ENCODE peak calls at places on chromosomes 1 and 21, in five cellular contexts. W is CD8-positive, alpha-beta T cell; X is lung; J is cardiac fibroblast; Y is GM06990. G is an unnamed sample.
A peak's percentile ranks its signal among the peaks of the same experiment; 100 is the strongest.

GRCh38 chr1:218570456-218570855 is 225.3 kb downstream of the TGFB2 start:
- DNase-seq in W (no peak), X (no peak), J (no peak), Y (no peak), G (no peak)

GRCh38 chr1:160375788-160376524 is 9.1 kb downstream of the NHLH1 start:
- DNase-seq in W (no peak), X (no peak), J (no peak), Y (peak; percentile 57), G (peak; percentile 37)

GRCh38 chr1:42929434-42930177 is 29.1 kb downstream of the SLC2A1 start:
- DNase-seq in W (no peak), X (no peak), J (no peak), Y (no peak), G (no peak)

GRCh38 chr1:240000634-240001033 is 91.0 kb upstream of the FMN2 start:
- DNase-seq in W (no peak), X (no peak), J (peak; percentile 3), Y (no peak), G (peak; percentile 64)

GRCh38 chr1:39954261-39954869 is 580 bp upstream of the MFSD2A start:
- DNase-seq in W (no peak), X (no peak), J (no peak), Y (no peak), G (no peak)

GRCh38 chr1:100699744-100700143 is 19.8 kb upstream of the VCAM1 start:
- DNase-seq in W (no peak), X (no peak), J (no peak), Y (no peak), G (peak; percentile 68)

GRCh38 chr1:85450832-85451231 is 14.1 kb downstream of the DDAH1 start:
- DNase-seq in W (no peak), X (peak; percentile 51), J (no peak), Y (no peak), G (no peak)

GRCh38 chr1:6123083-6123482 is 57.0 kb downstream of the CHD5 start:
- DNase-seq in W (no peak), X (no peak), J (no peak), Y (no peak), G (no peak)

GRCh38 chr21:37009740-37010341 is 3.3 kb downstream of the RIPPLY3 start:
- DNase-seq in W (peak; percentile 71), X (peak; percentile 89), J (peak; percentile 90), Y (peak; percentile 72), G (peak; percentile 90)

GRCh38 chr1:201450721-201451291 is 18.2 kb downstream of the PHLDA3 start:
- DNase-seq in W (no peak), X (no peak), J (peak; percentile 94), Y (peak; percentile 28), G (peak; percentile 84)

GRCh38 chr1:162191396-162192322 is 122.2 kb downstream of the NOS1AP start:
- DNase-seq in W (no peak), X (no peak), J (peak; percentile 11), Y (no peak), G (no peak)

GRCh38 chr1:169018751-169019150 is 87.7 kb upstream of the ATP1B1 start:
- DNase-seq in W (no peak), X (no peak), J (no peak), Y (no peak), G (no peak)

GRCh38 chr21:45984584-45985095 is 3.1 kb downstream of the COL6A1 start:
- DNase-seq in W (no peak), X (no peak), J (no peak), Y (no peak), G (no peak)
- H3K4me3 ChIP-seq in W (no peak overlapping the region), X (no peak overlapping the region), J (peak overlapping the region; percentile 97), Y (no peak overlapping the region), G (peak overlapping the region; percentile 99)

GRCh38 chr1:215672482-215672881 is 105.4 kb downstream of the KCTD3 start:
- DNase-seq in W (no peak), X (no peak), J (no peak), Y (no peak), G (no peak)
- TF ChIP-seq CTCF in W (no peak), X (no peak), J (no peak), Y (no peak), G (no peak)

GRCh38 chr1:223843934-223844333 is 1.8 kb downstream of the TP53BP2 start:
- DNase-seq in W (no peak), X (no peak), J (no peak), Y (no peak), G (no peak)

GRCh38 chr1:223845810-223846667 is at the start of gene TP53BP2:
- DNase-seq in W (peak; percentile 79), X (peak; percentile 87), J (peak; percentile 94), Y (peak; percentile 88), G (peak; percentile 91)

GRCh38 chr1:223842784-223843183 is 3.0 kb downstream of the TP53BP2 start:
- DNase-seq in W (no peak), X (no peak), J (no peak), Y (peak; percentile 31), G (no peak)

GRCh38 chr1:223844962-223845809 is 561 bp downstream of the TP53BP2 start:
- DNase-seq in W (peak; percentile 46), X (peak; percentile 50), J (peak; percentile 76), Y (peak; percentile 73), G (peak; percentile 77)

GRCh38 chr1:223844521-223844961 is 1.2 kb downstream of the TP53BP2 start:
- DNase-seq in W (no peak), X (no peak), J (no peak), Y (no peak), G (no peak)
- H3K4me3 ChIP-seq in W (peak overlapping the region; percentile 70), X (peak overlapping the region; percentile 83), J (peak overlapping the region; percentile 72), Y (peak overlapping the region; percentile 67), G (peak overlapping the region; percentile 71)

DNA sequence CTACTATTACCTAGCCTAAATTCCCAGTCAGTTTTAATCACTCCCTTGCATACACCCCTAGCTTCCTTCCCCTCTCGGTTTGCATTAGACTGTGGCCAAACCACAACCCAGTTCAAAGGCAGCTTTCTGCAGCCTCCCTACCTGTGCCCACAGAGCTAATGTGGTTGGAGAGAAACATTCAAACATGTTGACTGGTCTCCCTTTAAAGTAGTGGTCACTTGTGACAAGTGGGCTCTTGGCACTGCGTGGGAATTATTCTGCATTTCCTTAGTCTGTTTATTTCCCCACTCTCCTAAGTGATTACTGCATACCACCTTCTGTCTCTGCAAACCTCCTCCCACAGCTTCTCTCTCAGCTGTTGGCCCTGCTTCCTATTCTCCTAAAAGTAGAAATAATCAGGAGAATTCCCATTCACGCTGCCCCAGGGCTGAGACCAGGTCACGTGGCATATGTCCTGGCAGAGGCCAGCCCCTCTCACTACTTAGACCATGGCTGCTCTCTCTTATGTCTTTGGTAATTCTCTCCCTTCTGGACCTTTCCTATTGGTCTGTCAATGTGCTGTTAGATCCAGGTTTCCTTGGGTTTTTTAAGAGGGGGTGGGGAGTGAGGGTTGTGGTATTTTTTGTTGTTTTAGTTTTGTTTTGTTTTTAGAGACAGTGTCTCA is 38.5 kb upstream of the CD101 start:
- DNase-seq in W (no peak), X (no peak), J (no peak), Y (no peak), G (no peak)
- TF ChIP-seq CTCF in W (no peak), X (no peak), J (no peak), Y (no peak), G (no peak)

DNA sequence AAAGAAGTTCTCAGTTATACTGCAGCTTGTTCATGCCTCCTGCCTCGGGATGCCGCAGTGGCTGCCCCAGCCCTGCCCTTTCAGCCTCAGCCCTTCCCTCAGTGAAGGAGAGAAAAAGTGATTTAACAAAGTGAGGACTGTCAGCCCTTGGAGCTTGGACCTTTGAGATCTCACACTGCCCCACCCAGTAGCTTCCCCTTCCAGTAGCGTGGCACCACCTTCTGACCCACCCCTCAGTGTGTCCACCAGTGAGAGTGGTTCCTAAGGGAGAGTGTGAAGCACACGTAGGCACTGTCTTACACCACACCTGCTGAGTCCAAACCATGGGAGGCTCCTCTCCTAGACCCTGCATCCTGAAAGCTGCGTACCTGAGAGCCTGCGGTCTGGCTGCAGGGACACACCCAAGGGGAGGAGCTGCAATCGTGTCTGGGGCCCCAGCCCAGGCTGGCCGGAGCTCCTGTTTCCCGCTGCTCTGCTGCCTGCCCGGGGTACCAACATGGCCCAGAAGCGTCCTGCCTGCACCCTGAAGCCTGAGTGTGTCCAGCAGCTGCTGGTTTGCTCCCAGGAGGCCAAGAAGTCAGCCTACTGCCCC is at the start of gene CDA:
- DNase-seq in W (no peak), X (no peak), J (no peak), Y (no peak), G (no peak)
- H3K4me3 ChIP-seq in W (no peak within 1 kb of the TSS), X (peak within 1 kb of the TSS; percentile 15), J (peak within 1 kb of the TSS; percentile 44), Y (no peak within 1 kb of the TSS), G (peak within 1 kb of the TSS; percentile 46)

G was measured in fibroblast of villous mesenchyme.